ENCODE peak calls at places on chromosomes 1 and 21, in six cellular contexts. One of them, this sample, is unnamed. For H3K36me3, the result is how much of the 10 kb centered on the place peaks cover.

GRCh38 chr1:56788102-56788501 is 31.1 kb downstream of the FYB2 start:
- DNase-seq in MM.1S: no peak
- DNase-seq in GM23338: no peak
- DNase-seq in GM23248: no peak
- DNase-seq in SK-N-SH: no peak
- DNase-seq in OCI-LY7: no peak
- DNase-seq in this sample: no peak

GRCh38 chr1:33512612-33513011 is 40.2 kb downstream of the ZSCAN20 start:
- DNase-seq in OCI-LY7: no peak
- DNase-seq in GM23338: no peak
- DNase-seq in GM23248: no peak
- DNase-seq in MM.1S: peak
- DNase-seq in SK-N-SH: no peak
- DNase-seq in this sample: no peak

GRCh38 chr1:66445492-66446181 is 88.3 kb upstream of the SGIP1 start:
- DNase-seq in MM.1S: peak
- DNase-seq in OCI-LY7: peak
- DNase-seq in SK-N-SH: no peak
- DNase-seq in GM23338: no peak
- DNase-seq in GM23248: no peak
- DNase-seq in this sample: peak

GRCh38 chr21:29018540-29018939 is 609 bp downstream of the RWDD2B start:
- DNase-seq in OCI-LY7: no peak
- DNase-seq in MM.1S: no peak
- DNase-seq in GM23248: peak
- DNase-seq in SK-N-SH: peak
- DNase-seq in GM23338: no peak
- DNase-seq in this sample: no peak

GRCh38 chr1:21912038-21912758 is 24.9 kb downstream of the HSPG2 start:
- DNase-seq in GM23248: no peak
- DNase-seq in GM23338: no peak
- DNase-seq in OCI-LY7: no peak
- DNase-seq in SK-N-SH: no peak
- DNase-seq in MM.1S: no peak
- DNase-seq in this sample: no peak

GRCh38 chr1:16235347-16235746 is 1.6 kb downstream of the CPLANE2 start:
- DNase-seq in GM23338: no peak
- DNase-seq in SK-N-SH: no peak
- DNase-seq in GM23248: no peak
- DNase-seq in OCI-LY7: no peak
- DNase-seq in MM.1S: no peak
- DNase-seq in this sample: no peak

GRCh38 chr1:212153635-212154034 is 118.1 kb downstream of the DTL start:
- DNase-seq in MM.1S: no peak
- DNase-seq in OCI-LY7: no peak
- DNase-seq in SK-N-SH: no peak
- DNase-seq in GM23338: no peak
- DNase-seq in GM23248: no peak
- DNase-seq in this sample: no peak

GRCh38 chr1:202613571-202613970 is 96.7 kb downstream of the SYT2 start:
- DNase-seq in OCI-LY7: no peak
- DNase-seq in SK-N-SH: no peak
- DNase-seq in GM23338: no peak
- DNase-seq in MM.1S: no peak
- DNase-seq in GM23248: no peak
- DNase-seq in this sample: no peak

GRCh38 chr1:216542263-216542662 is 119.0 kb upstream of the USH2A start:
- DNase-seq in GM23338: no peak
- DNase-seq in MM.1S: no peak
- DNase-seq in OCI-LY7: no peak
- DNase-seq in SK-N-SH: no peak
- DNase-seq in GM23248: no peak
- DNase-seq in this sample: no peak

GRCh38 chr1:57111210-57111609 is 145.4 kb upstream of the C8B start:
- DNase-seq in OCI-LY7: no peak
- DNase-seq in GM23248: no peak
- DNase-seq in MM.1S: no peak
- DNase-seq in GM23338: no peak
- DNase-seq in SK-N-SH: no peak
- DNase-seq in this sample: no peak

GRCh38 chr1:208028526-208028925 is 117.6 kb upstream of the CD34 start:
- DNase-seq in OCI-LY7: no peak
- DNase-seq in MM.1S: no peak
- DNase-seq in GM23338: no peak
- DNase-seq in GM23248: peak
- DNase-seq in SK-N-SH: no peak
- DNase-seq in this sample: no peak

GRCh38 chr1:234934611-234935033 is 194.0 kb downstream of the TOMM20 start:
- DNase-seq in GM23338: no peak
- DNase-seq in SK-N-SH: no peak
- DNase-seq in GM23248: peak
- DNase-seq in OCI-LY7: no peak
- DNase-seq in MM.1S: no peak
- DNase-seq in this sample: no peak

GRCh38 chr1:54708385-54708784 is 7.3 kb upstream of the TTC4 start:
- DNase-seq in GM23248: peak
- DNase-seq in MM.1S: no peak
- DNase-seq in GM23338: no peak
- DNase-seq in SK-N-SH: no peak
- DNase-seq in OCI-LY7: no peak
- DNase-seq in this sample: no peak

GRCh38 chr1:238764779-238765178 is 621.6 kb upstream of the CHRM3 start:
- DNase-seq in GM23248: no peak
- DNase-seq in SK-N-SH: no peak
- DNase-seq in GM23338: no peak
- DNase-seq in MM.1S: no peak
- DNase-seq in OCI-LY7: no peak
- DNase-seq in this sample: no peak

GRCh38 chr1:21622466-21623315 is 46.5 kb downstream of the RAP1GAP start:
- DNase-seq in SK-N-SH: peak
- DNase-seq in GM23338: peak
- DNase-seq in GM23248: peak
- DNase-seq in OCI-LY7: no peak
- DNase-seq in MM.1S: peak
- DNase-seq in this sample: peak

GRCh38 chr1:2072891-2073290 is 22.7 kb downstream of the PRKCZ start:
- DNase-seq in GM23248: no peak
- DNase-seq in GM23338: no peak
- DNase-seq in SK-N-SH: no peak
- DNase-seq in MM.1S: no peak
- DNase-seq in OCI-LY7: no peak
- DNase-seq in this sample: no peak

GRCh38 chr1:167819849-167820683 is 93.9 kb downstream of the ADCY10 start:
- DNase-seq in SK-N-SH: peak
- DNase-seq in MM.1S: peak
- DNase-seq in GM23248: peak
- DNase-seq in GM23338: peak
- DNase-seq in OCI-LY7: no peak
- DNase-seq in this sample: peak

GRCh38 chr1:205056188-205056611 is 13.2 kb downstream of the CNTN2 start:
- DNase-seq in MM.1S: no peak
- DNase-seq in GM23338: no peak
- DNase-seq in OCI-LY7: no peak
- DNase-seq in GM23248: no peak
- DNase-seq in SK-N-SH: no peak
- DNase-seq in this sample: peak

GRCh38 chr1:156455362-156455761 is 45.2 kb downstream of the MEF2D start:
- DNase-seq in GM23338: no peak
- DNase-seq in SK-N-SH: no peak
- DNase-seq in GM23248: no peak
- DNase-seq in MM.1S: no peak
- DNase-seq in OCI-LY7: no peak
- DNase-seq in this sample: no peak

GRCh38 chr1:40318970-40319621 is 2.0 kb upstream of the COL9A2 start:
- DNase-seq in MM.1S: no peak
- DNase-seq in GM23248: no peak
- DNase-seq in OCI-LY7: no peak
- DNase-seq in GM23338: no peak
- DNase-seq in SK-N-SH: no peak
- DNase-seq in this sample: no peak

GRCh38 chr1:244254467-244254866 is 197.2 kb downstream of the ADSS2 start:
- DNase-seq in GM23248: no peak
- DNase-seq in MM.1S: no peak
- DNase-seq in GM23338: no peak
- DNase-seq in OCI-LY7: no peak
- DNase-seq in SK-N-SH: no peak
- DNase-seq in this sample: no peak

GRCh38 chr1:117740461-117740860 is 134.6 kb downstream of the TENT5C start:
- DNase-seq in SK-N-SH: no peak
- DNase-seq in OCI-LY7: no peak
- DNase-seq in GM23338: peak
- DNase-seq in MM.1S: no peak
- DNase-seq in GM23248: peak
- DNase-seq in this sample: no peak

GRCh38 chr1:89363638-89364536 is at the start of gene GBP6:
- DNase-seq in SK-N-SH: peak
- DNase-seq in MM.1S: peak
- DNase-seq in OCI-LY7: no peak
- DNase-seq in GM23338: peak
- DNase-seq in GM23248: peak
- DNase-seq in this sample: peak

GRCh38 chr1:109226078-109226445 is 12.3 kb downstream of the SARS1 start:
- DNase-seq in GM23338: no peak
- DNase-seq in SK-N-SH: no peak
- DNase-seq in OCI-LY7: no peak
- DNase-seq in GM23248: no peak
- DNase-seq in MM.1S: no peak
- DNase-seq in this sample: no peak

GRCh38 chr1:109229531-109230127 is 15.9 kb downstream of the SARS1 start:
- DNase-seq in MM.1S: no peak
- DNase-seq in SK-N-SH: no peak
- DNase-seq in GM23338: peak
- DNase-seq in GM23248: no peak
- DNase-seq in OCI-LY7: no peak
- DNase-seq in this sample: peak

GRCh38 chr1:109231085-109231484 is 17.4 kb downstream of the SARS1 start:
- DNase-seq in GM23248: no peak
- DNase-seq in OCI-LY7: no peak
- DNase-seq in MM.1S: no peak
- DNase-seq in GM23338: no peak
- DNase-seq in SK-N-SH: no peak
- DNase-seq in this sample: no peak

GRCh38 chr1:109225248-109226077 is 11.7 kb downstream of the SARS1 start:
- DNase-seq in OCI-LY7: no peak
- DNase-seq in GM23248: no peak
- DNase-seq in GM23338: no peak
- DNase-seq in SK-N-SH: no peak
- DNase-seq in MM.1S: no peak
- DNase-seq in this sample: no peak

DNA sequence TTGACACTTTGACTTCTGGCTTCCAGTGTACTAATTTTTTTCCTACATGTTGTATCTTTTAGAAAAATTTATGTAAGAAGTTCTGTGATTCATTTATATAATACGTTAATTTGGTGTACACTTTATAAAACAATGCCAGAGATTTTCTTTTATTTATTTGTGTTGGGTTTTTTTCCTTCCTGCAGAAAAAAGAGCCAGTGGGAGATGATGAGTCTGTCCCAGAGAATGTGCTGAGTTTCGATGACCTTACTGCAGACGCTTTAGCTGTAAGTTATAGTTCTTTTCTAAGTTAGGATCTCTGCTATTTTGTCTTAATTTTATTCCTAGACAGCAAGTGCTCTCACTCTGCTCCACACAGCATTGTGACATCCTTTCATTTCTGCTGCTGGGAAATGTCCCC is 14.4 kb downstream of the SARS1 start:
- DNase-seq in GM23248: no peak
- DNase-seq in SK-N-SH: no peak
- DNase-seq in GM23338: no peak
- DNase-seq in OCI-LY7: no peak
- DNase-seq in MM.1S: no peak
- DNase-seq in this sample: no peak
- H3K36me3 ChIP-seq in GM23248: half or more
- H3K36me3 ChIP-seq in SK-N-SH: half or more
- H3K36me3 ChIP-seq in GM23338: under half
- H3K36me3 ChIP-seq in OCI-LY7: half or more
- H3K36me3 ChIP-seq in MM.1S: under half
- H3K36me3 ChIP-seq in this sample: under half

GRCh38 chr1:228455715-228456114 is 31.5 kb upstream of the RNF187 start:
- DNase-seq in MM.1S: no peak
- DNase-seq in GM23338: no peak
- DNase-seq in GM23248: peak
- DNase-seq in SK-N-SH: no peak
- DNase-seq in OCI-LY7: peak
- DNase-seq in this sample: no peak

GRCh38 chr1:228457396-228458176 is 29.6 kb upstream of the RNF187 start:
- DNase-seq in MM.1S: peak
- DNase-seq in OCI-LY7: peak
- DNase-seq in GM23248: peak
- DNase-seq in GM23338: peak
- DNase-seq in SK-N-SH: peak
- DNase-seq in this sample: peak

GRCh38 chr1:228454238-228454637 is 32.9 kb upstream of the RNF187 start:
- DNase-seq in OCI-LY7: no peak
- DNase-seq in SK-N-SH: no peak
- DNase-seq in GM23338: no peak
- DNase-seq in GM23248: no peak
- DNase-seq in MM.1S: no peak
- DNase-seq in this sample: no peak

GRCh38 chr1:228457017-228457395 is 30.2 kb upstream of the RNF187 start:
- DNase-seq in SK-N-SH: peak
- DNase-seq in MM.1S: peak
- DNase-seq in GM23338: no peak
- DNase-seq in OCI-LY7: peak
- DNase-seq in GM23248: peak
- DNase-seq in this sample: no peak

GRCh38 chr1:228456252-228457016 is 30.7 kb upstream of the RNF187 start:
- DNase-seq in OCI-LY7: peak
- DNase-seq in GM23338: no peak
- DNase-seq in SK-N-SH: no peak
- DNase-seq in GM23248: no peak
- DNase-seq in MM.1S: no peak
- DNase-seq in this sample: no peak
- H3K4me3 ChIP-seq in OCI-LY7: peak
- H3K4me3 ChIP-seq in GM23338: peak
- H3K4me3 ChIP-seq in SK-N-SH: peak
- H3K4me3 ChIP-seq in GM23248: peak
- H3K4me3 ChIP-seq in MM.1S: peak
- H3K4me3 ChIP-seq in this sample: peak

DNA sequence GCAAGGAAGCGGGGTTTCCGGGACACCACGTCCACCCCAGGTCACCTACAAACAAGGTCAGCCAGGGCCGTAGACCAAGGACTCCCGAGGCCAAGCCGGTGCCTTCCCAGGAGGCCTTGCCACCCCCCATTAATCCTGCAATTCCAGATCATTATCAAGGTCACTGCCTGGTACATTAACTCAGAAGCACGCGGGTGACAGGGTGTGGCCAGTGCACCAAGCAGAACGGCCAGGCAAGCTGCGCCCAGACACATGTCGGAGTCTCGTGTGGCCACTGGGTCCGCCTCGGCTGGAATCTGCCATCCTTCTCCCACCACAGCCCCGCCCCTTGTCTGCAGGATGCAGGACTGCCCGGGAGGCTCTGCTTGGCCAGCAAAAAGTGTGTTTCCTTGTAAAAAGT is 144.7 kb downstream of the PRDM16 start:
- DNase-seq in MM.1S: no peak
- DNase-seq in SK-N-SH: no peak
- DNase-seq in OCI-LY7: no peak
- DNase-seq in GM23338: no peak
- DNase-seq in GM23248: no peak
- DNase-seq in this sample: no peak
- TF ChIP-seq EZH2phosphoT487 in MM.1S: no peak
- TF ChIP-seq EZH2phosphoT487 in SK-N-SH: no peak
- TF ChIP-seq EZH2phosphoT487 in OCI-LY7: no peak
- TF ChIP-seq EZH2phosphoT487 in GM23338: no peak
- TF ChIP-seq EZH2phosphoT487 in GM23248: no peak
- TF ChIP-seq EZH2phosphoT487 in this sample: no peak

GRCh38 chr1:67611841-67612240 is 73.2 kb upstream of the GADD45A start:
- DNase-seq in OCI-LY7: no peak
- DNase-seq in MM.1S: no peak
- DNase-seq in SK-N-SH: no peak
- DNase-seq in GM23248: no peak
- DNase-seq in GM23338: no peak
- DNase-seq in this sample: no peak
- H3K36me3 ChIP-seq in OCI-LY7: under half
- H3K36me3 ChIP-seq in MM.1S: under half
- H3K36me3 ChIP-seq in SK-N-SH: under half
- H3K36me3 ChIP-seq in GM23248: under half
- H3K36me3 ChIP-seq in GM23338: under half
- H3K36me3 ChIP-seq in this sample: under half